ENCODE peak calls at places on chromosomes 12 and 14, in eight cellular contexts. C is left lung; W is effector memory CD8-positive, alpha-beta T cell; X is psoas muscle; F is PC-3; J is upper lobe of right lung; V is activated naive CD8-positive, alpha-beta T cell treated with anti-CD3 and anti-CD28 coated beads, Interleukin-2, amount 10 ng/mL, durations not matched to agents 7 days and 5 days; O is activated CD8-positive, alpha-beta T cell treated with anti-CD3 and anti-CD28 coated beads, Interleukin-2, amount 10 ng/mL, durations not matched to agents 7 days and 5 days. H is an unnamed sample.

GRCh38 chr12:20798561-20798960 is 11.9 kb upstream of the SLCO1B3 start:
- ATAC-seq in V (no peak), O (no peak), W (no peak), X (no peak), F (peak; percentile 24), J (peak; percentile 56), C (peak; percentile 76), H (peak; percentile 68)

GRCh38 chr14:51295666-51296263 is 55.7 kb downstream of the TMX1 start:
- ATAC-seq in V (no peak), W (no peak), F (peak; percentile 86), X (no peak), C (no peak), O (no peak), J (no peak), H (no peak)

GRCh38 chr12:94151577-94151976 is 3.2 kb downstream of the PLXNC1 start:
- ATAC-seq in O (no peak), J (no peak), W (no peak), F (no peak), X (no peak), C (no peak), V (no peak), H (no peak)

GRCh38 chr12:109988903-109989302 is 7.3 kb downstream of the GIT2 start:
- ATAC-seq in C (no peak), O (no peak), F (no peak), X (no peak), W (no peak), V (no peak), J (no peak), H (no peak)

GRCh38 chr12:56121204-56121870 is 3.3 kb downstream of the ZC3H10 start:
- ATAC-seq in C (no peak), W (no peak), J (no peak), F (no peak), X (no peak), O (no peak), V (no peak), H (no peak)

GRCh38 chr14:101557811-101558738 is 3.2 kb upstream of the DIO3 start:
- ATAC-seq in V (no peak), X (peak; percentile 38), C (no peak), J (no peak), W (no peak), O (no peak), F (no peak), H (no peak)

GRCh38 chr12:39931231-39931630 is 174.7 kb downstream of the SLC2A13 start:
- ATAC-seq in X (no peak), F (no peak), W (no peak), C (peak; percentile 89), V (no peak), O (no peak), J (peak; percentile 76), H (no peak)

GRCh38 chr14:102885686-102886447 is 36.6 kb upstream of the AMN start:
- ATAC-seq in W (no peak), C (no peak), V (no peak), O (no peak), J (peak; percentile 19), F (no peak), X (no peak), H (no peak)

GRCh38 chr12:94872671-94873367 is 130.7 kb downstream of the NDUFA12 start:
- ATAC-seq in F (peak; percentile 9), V (no peak), W (peak; percentile 17), C (no peak), O (peak; percentile 39), J (peak; percentile 31), X (no peak), H (peak; percentile 35)

GRCh38 chr12:92041742-92042141 is 103.9 kb downstream of the BTG1 start:
- ATAC-seq in O (peak; percentile 59), V (peak; percentile 87), X (no peak), J (no peak), C (no peak), W (peak; percentile 65), F (peak; percentile 93), H (no peak)

GRCh38 chr12:76847260-76847659 is 31.6 kb downstream of the CSRP2 start:
- ATAC-seq in J (no peak), X (no peak), C (no peak), V (no peak), W (no peak), O (no peak), F (no peak), H (no peak)

GRCh38 chr14:52052289-52052943 is 16.4 kb downstream of the NID2 start:
- ATAC-seq in O (no peak), C (peak; percentile 58), X (peak; percentile 82), W (no peak), V (no peak), F (no peak), J (no peak), H (peak; percentile 87)

GRCh38 chr14:51822499-51822898 is 37.9 kb upstream of the GNG2 start:
- ATAC-seq in C (no peak), O (no peak), F (peak; percentile 39), X (no peak), J (no peak), V (no peak), W (no peak), H (no peak)

GRCh38 chr14:71592361-71592760 is 339.9 kb upstream of the RGS6 start:
- ATAC-seq in V (no peak), W (no peak), J (peak; percentile 76), X (no peak), C (peak; percentile 85), O (no peak), F (peak; percentile 30), H (no peak)

GRCh38 chr12:80222261-80222660 is 122.9 kb downstream of the OTOGL start:
- ATAC-seq in F (no peak), J (no peak), O (no peak), X (no peak), V (no peak), C (no peak), W (no peak), H (no peak)

GRCh38 chr14:64951724-64952123 is 9.2 kb upstream of the GPX2 start:
- ATAC-seq in C (no peak), F (no peak), O (no peak), V (no peak), W (no peak), X (peak; percentile 66), J (no peak), H (no peak)

GRCh38 chr12:65930114-65930828 is 106.0 kb downstream of the HMGA2 start:
- ATAC-seq in J (no peak), W (no peak), V (no peak), C (no peak), O (no peak), X (no peak), F (no peak), H (no peak)

GRCh38 chr14:71582705-71583104 is 349.5 kb upstream of the RGS6 start:
- ATAC-seq in J (no peak), F (peak; percentile 31), X (no peak), V (no peak), C (no peak), W (no peak), O (no peak), H (no peak)

GRCh38 chr14:42334931-42335330 is 728.3 kb downstream of the LRFN5 start:
- ATAC-seq in V (no peak), X (no peak), J (no peak), W (no peak), O (no peak), F (no peak), C (no peak), H (no peak)

GRCh38 chr12:89845356-89845755 is 136.7 kb upstream of the ATP2B1 start:
- ATAC-seq in C (no peak), J (no peak), O (no peak), V (no peak), F (no peak), X (no peak), W (no peak), H (no peak)

GRCh38 chr14:98293527-98293926 is 978.5 kb downstream of the BCL11B start:
- ATAC-seq in W (no peak), F (no peak), C (no peak), O (no peak), X (no peak), J (no peak), V (no peak), H (no peak)

GRCh38 chr12:22043943-22044342 is 2.1 kb upstream of the CMAS start:
- ATAC-seq in V (no peak), F (no peak), C (no peak), J (no peak), O (no peak), W (no peak), X (no peak), H (no peak)

GRCh38 chr12:109597414-109597794 is 23.8 kb downstream of the MVK start:
- ATAC-seq in J (no peak), F (peak; percentile 3), X (no peak), C (no peak), V (no peak), W (no peak), O (no peak), H (no peak)

GRCh38 chr12:95699579-95699978 is 91.0 kb downstream of the NTN4 start:
- ATAC-seq in W (no peak), X (no peak), V (no peak), J (no peak), C (no peak), O (no peak), F (no peak), H (no peak)

GRCh38 chr14:48771717-48772116 is 814.5 kb downstream of the RPS29 start:
- ATAC-seq in X (no peak), C (peak; percentile 73), W (no peak), F (no peak), O (no peak), J (no peak), V (no peak), H (no peak)

GRCh38 chr12:63129927-63130326 is 21.1 kb downstream of the AVPR1A start:
- ATAC-seq in X (no peak), F (no peak), O (no peak), V (no peak), W (no peak), J (no peak), C (no peak), H (no peak)

GRCh38 chr14:68012861-68013260 is 193.3 kb downstream of the RAD51B start:
- ATAC-seq in O (no peak), J (no peak), F (no peak), V (no peak), W (no peak), X (no peak), C (no peak), H (no peak)

GRCh38 chr12:53603804-53604203 is 22.4 kb downstream of the ATF7 start:
- ATAC-seq in J (no peak), C (no peak), X (peak; percentile 48), W (no peak), F (no peak), V (no peak), O (no peak), H (no peak)

GRCh38 chr12:72277415-72277814 is 5.2 kb downstream of the TRHDE start:
- ATAC-seq in J (no peak), V (no peak), O (no peak), C (no peak), F (peak; percentile 10), X (no peak), W (no peak), H (no peak)

GRCh38 chr12:104498211-104498801 is 41.6 kb downstream of the CHST11 start:
- ATAC-seq in O (peak; percentile 51), W (peak; percentile 46), J (no peak), C (no peak), F (no peak), X (no peak), V (peak; percentile 48), H (no peak)

GRCh38 chr12:117466677-117467362 is 105.4 kb upstream of the NOS1 start:
- ATAC-seq in W (no peak), F (no peak), O (no peak), J (peak; percentile 19), X (peak; percentile 68), C (no peak), V (no peak), H (no peak)

H was measured in gastroesophageal sphincter.